ENCODE peak calls at places on chromosomes 7 and 10, in five cellular contexts. D is mesendoderm, E is H9, Q is IMR-90, Z is mesenchymal stem cell. G is an unnamed sample.

GRCh38 chr10:53256623-53257022 is 484.0 kb upstream of the MBL2 start:
- DNase-seq in D (peak), E (peak), Q (no peak), Z (no peak), G (peak)

GRCh38 chr10:76086571-76087260 is 655.3 kb downstream of the LRMDA start:
- DNase-seq in D (peak), E (peak), Q (peak), Z (peak), G (no peak)

GRCh38 chr10:103241262-103242011 is 4.2 kb upstream of the RPEL1 start:
- DNase-seq in D (peak), E (peak), Q (peak), Z (peak), G (no peak)

GRCh38 chr10:113179270-113179669 is 229.2 kb downstream of the TCF7L2 start:
- DNase-seq in D (no peak), E (no peak), Q (no peak), Z (no peak), G (no peak)

GRCh38 chr7:16984346-16984745 is 102.6 kb upstream of the AGR3 start:
- DNase-seq in D (no peak), E (no peak), Q (no peak), Z (peak), G (no peak)

GRCh38 chr7:46207931-46208634 is 287.0 kb upstream of the IGFBP3 start:
- DNase-seq in D (no peak), E (no peak), Q (no peak), Z (no peak), G (no peak)

GRCh38 chr7:17357952-17358351 is 59.5 kb downstream of the AHR start:
- DNase-seq in D (no peak), E (no peak), Q (peak), Z (no peak), G (no peak)

GRCh38 chr7:90311185-90311584 is 9.9 kb downstream of the FAM237B start:
- DNase-seq in D (no peak), E (no peak), Q (no peak), Z (no peak), G (no peak)

GRCh38 chr7:81618400-81619014 is 151.3 kb downstream of the HGF start:
- DNase-seq in D (peak), E (no peak), Q (peak), Z (peak), G (no peak)

GRCh38 chr7:157932498-157933218 is 595.9 kb downstream of the DNAJB6 start:
- DNase-seq in D (peak), E (no peak), Q (no peak), Z (peak), G (no peak)

GRCh38 chr10:4549254-4549653 is 276.8 kb upstream of the AKR1E2 start:
- DNase-seq in D (peak), E (no peak), Q (no peak), Z (peak), G (no peak)

GRCh38 chr7:155214328-155214986 is 83.2 kb upstream of the INSIG1 start:
- DNase-seq in D (no peak), E (no peak), Q (no peak), Z (no peak), G (no peak)
- H2BK120ac ChIP-seq in D (no peak), E (no peak), Q (peak), Z (no peak), G (no peak)

DNA sequence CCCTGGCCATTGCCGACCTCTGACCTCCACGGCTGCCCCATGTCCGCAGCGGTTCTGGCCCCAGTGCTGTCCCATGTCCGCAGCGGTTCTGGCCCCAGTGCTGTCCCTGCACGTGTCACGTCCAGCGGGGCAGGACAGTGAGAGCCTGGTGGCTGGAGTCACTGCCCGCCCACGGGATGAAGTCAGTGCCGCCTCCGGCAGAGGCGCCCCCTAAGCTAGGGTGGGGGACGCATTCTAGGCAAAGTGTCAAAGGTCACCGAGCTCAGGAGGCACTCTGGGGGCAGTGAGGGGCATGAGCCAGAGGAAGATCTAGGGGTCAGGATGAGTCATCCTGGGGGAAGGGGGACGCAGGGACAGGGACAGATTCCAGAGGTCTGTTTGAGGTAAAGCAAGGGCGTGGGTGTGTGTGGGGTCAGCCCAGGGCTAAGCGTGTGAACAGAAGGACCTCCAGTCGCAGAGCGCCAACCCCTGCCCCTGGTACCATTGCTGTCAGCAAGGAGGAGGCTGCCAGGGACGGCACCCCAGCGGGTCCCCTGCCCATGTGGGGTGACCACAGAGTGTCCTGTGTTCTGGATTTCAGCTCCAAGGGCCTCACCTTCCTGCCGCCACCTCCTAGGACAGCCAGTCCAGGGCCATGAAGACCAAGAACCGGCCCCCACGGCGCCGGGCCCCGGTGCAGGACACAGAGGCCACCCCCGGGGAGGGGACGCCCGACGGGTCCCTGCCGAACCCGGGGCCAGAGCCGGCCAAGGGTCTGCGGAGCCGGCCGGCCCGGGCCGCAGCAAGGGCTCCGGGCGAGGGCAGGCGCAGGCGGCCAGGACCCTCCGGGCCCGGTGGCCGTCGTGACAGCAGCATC is 665 bp downstream of the BHLHA15 start:
- DNase-seq in D (peak), E (peak), Q (no peak), Z (no peak), G (peak)
- H2BK120ac ChIP-seq in D (no peak), E (no peak), Q (no peak), Z (no peak), G (no peak)

DNA sequence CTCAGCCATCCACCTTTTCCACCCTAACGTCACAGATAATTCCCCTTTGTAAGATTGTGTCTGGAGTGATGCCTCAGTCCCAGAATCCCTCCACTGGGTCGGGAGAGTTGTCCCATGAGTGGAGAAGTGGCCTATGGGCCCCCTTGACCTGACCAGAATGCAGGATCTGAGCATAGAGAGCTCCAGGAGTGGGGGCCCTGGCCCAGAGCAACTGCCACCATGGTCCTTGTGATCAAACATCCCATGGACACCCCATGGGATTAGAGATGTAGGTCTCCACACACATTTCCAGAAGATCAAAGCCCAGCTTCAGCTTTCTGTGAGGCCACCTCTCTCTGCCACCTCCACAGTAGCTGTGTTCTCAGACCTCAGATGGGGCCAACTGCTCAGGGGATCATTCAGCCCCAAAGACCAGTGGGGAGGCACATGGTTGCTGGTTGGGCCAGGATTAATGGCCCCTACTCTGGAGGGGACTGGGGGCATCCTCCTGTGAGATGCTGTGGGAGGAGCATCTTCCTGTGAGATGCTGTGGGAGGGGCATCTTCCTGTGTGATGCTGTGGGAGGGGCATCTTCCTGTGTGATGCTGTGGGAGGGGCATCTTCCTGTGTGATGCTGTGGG is 28.5 kb upstream of the DPYSL4 start:
- DNase-seq in D (peak), E (peak), Q (no peak), Z (no peak), G (no peak)
- H2BK120ac ChIP-seq in D (no peak), E (no peak), Q (no peak), Z (no peak), G (no peak)

DNA sequence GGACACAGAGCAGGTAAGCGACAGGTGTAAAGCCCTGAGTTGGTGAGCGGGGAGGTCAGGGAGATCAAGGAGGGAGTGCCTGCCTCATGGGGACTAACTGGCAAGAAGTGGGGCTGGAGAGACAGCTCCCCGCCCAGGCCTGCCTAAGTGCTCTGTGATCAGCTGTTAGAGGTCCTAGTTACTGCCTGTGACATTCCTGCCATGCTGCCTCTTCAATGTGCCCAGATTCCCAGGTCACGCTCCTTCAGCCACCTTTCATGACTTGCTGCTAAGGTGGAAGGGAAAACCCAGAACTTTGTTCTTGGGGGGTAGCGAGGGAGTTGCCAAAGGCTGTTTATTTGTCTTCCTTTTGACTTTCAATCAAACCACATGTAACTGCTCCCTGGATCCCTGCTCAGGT is 114.3 kb upstream of the ZNF438 start:
- DNase-seq in D (no peak), E (no peak), Q (no peak), Z (no peak), G (no peak)
- H2BK120ac ChIP-seq in D (no peak), E (no peak), Q (peak), Z (peak), G (no peak)

GRCh38 chr7:1100886-1101579 is 13.1 kb downstream of the GPER1 start:
- DNase-seq in D (no peak), E (no peak), Q (no peak), Z (no peak), G (no peak)
- H2BK120ac ChIP-seq in D (no peak), E (no peak), Q (no peak), Z (no peak), G (no peak)

GRCh38 chr10:133158756-133159610 is 1.0 kb upstream of the KNDC1 start:
- DNase-seq in D (peak), E (peak), Q (no peak), Z (no peak), G (no peak)
- H2BK120ac ChIP-seq in D (no peak), E (no peak), Q (no peak), Z (no peak), G (peak)

GRCh38 chr10:36019749-36020148 is 377.7 kb upstream of the FZD8 start:
- DNase-seq in D (no peak), E (no peak), Q (no peak), Z (no peak), G (no peak)
- H2BK120ac ChIP-seq in D (no peak), E (no peak), Q (no peak), Z (no peak), G (no peak)